ENCODE peak calls at places on chromosome 5, in eight cellular contexts. B, Y, K, T, A, D, O and L are unnamed samples.

GRCh38 chr5:92527311-92528078 is 1053.5 kb downstream of the NR2F1-AS1 start:
- DNase-seq in Y (no peak), B (no peak), D (no peak), A (no peak), T (no peak), O (no peak), K (no peak), L (no peak)

GRCh38 chr5:34895641-34896419 is 19.5 kb downstream of the RAD1 start:
- DNase-seq in B (no peak), O (no peak), K (no peak), A (no peak), Y (no peak), D (no peak), T (no peak), L (no peak)

GRCh38 chr5:115460476-115460875 is 84.1 kb downstream of the FEM1C start:
- DNase-seq in B (no peak), T (no peak), A (no peak), K (no peak), D (no peak), O (no peak), Y (no peak), L (no peak)

GRCh38 chr5:154446183-154447073 is 631 bp downstream of the SAP30L start:
- DNase-seq in Y (peak), O (peak), D (peak), K (no peak), A (no peak), T (peak), B (peak), L (peak)

GRCh38 chr5:177529247-177529901 is 12.6 kb upstream of the DDX41 start:
- DNase-seq in B (no peak), K (no peak), Y (no peak), O (no peak), T (no peak), A (no peak), D (no peak), L (no peak)

GRCh38 chr5:158899792-158900191 is 199.9 kb downstream of the EBF1 start:
- DNase-seq in K (no peak), O (no peak), D (no peak), A (no peak), Y (no peak), B (no peak), T (no peak), L (no peak)

GRCh38 chr5:132644177-132644576 is 13.8 kb upstream of the IL13 start:
- DNase-seq in T (no peak), Y (no peak), O (no peak), B (no peak), K (no peak), A (no peak), D (no peak), L (no peak)

GRCh38 chr5:88438006-88438405 is 169.4 kb upstream of the TMEM161B start:
- DNase-seq in O (no peak), T (no peak), A (no peak), B (no peak), K (no peak), Y (no peak), D (no peak), L (no peak)

GRCh38 chr5:147188200-147189108 is 46.4 kb upstream of the STK32A start:
- DNase-seq in B (no peak), O (peak), D (peak), K (no peak), A (peak), Y (peak), T (no peak), L (peak)

GRCh38 chr5:82384025-82384750 is 106.0 kb upstream of the RPS23 start:
- DNase-seq in A (no peak), D (no peak), T (no peak), K (no peak), O (no peak), B (no peak), Y (no peak), L (no peak)

GRCh38 chr5:87599778-87600177 is 187.0 kb upstream of the CCNH start:
- DNase-seq in Y (no peak), B (no peak), A (no peak), D (no peak), K (no peak), O (no peak), T (no peak), L (no peak)

GRCh38 chr5:32276173-32276853 is 36.4 kb downstream of the MTMR12 start:
- DNase-seq in T (no peak), O (no peak), B (no peak), K (no peak), A (no peak), D (no peak), Y (peak), L (no peak)

GRCh38 chr5:142618125-142618524 is 67.8 kb downstream of the FGF1 start:
- DNase-seq in T (no peak), K (no peak), Y (no peak), O (no peak), B (no peak), D (no peak), A (no peak), L (no peak)

GRCh38 chr5:148834689-148835088 is 8.3 kb downstream of the ADRB2 start:
- DNase-seq in D (no peak), O (no peak), K (no peak), A (no peak), B (no peak), Y (no peak), T (no peak), L (no peak)

GRCh38 chr5:157549954-157550549 is 25.5 kb downstream of the ADAM19 start:
- DNase-seq in D (no peak), T (no peak), Y (no peak), K (no peak), O (no peak), B (no peak), A (no peak), L (no peak)

GRCh38 chr5:9903806-9904205 is 273.7 kb upstream of the TAS2R1 start:
- DNase-seq in B (no peak), D (no peak), O (no peak), A (peak), T (no peak), K (no peak), Y (no peak), L (no peak)

GRCh38 chr5:119398713-119399492 is 43.1 kb downstream of the TNFAIP8 start:
- DNase-seq in A (no peak), B (no peak), K (no peak), D (no peak), T (no peak), Y (peak), O (no peak), L (no peak)

GRCh38 chr5:44660251-44660650 is 148.5 kb upstream of the MRPS30 start:
- DNase-seq in K (no peak), D (no peak), B (no peak), Y (no peak), T (no peak), A (no peak), O (no peak), L (no peak)

GRCh38 chr5:114018178-114018577 is 343.7 kb upstream of the KCNN2 start:
- DNase-seq in A (no peak), Y (peak), O (no peak), D (no peak), T (no peak), K (no peak), B (no peak), L (no peak)

GRCh38 chr5:92917044-92917443 is 664.0 kb downstream of the NR2F1-AS1 start:
- DNase-seq in O (no peak), A (no peak), K (no peak), T (no peak), D (no peak), Y (no peak), B (no peak), L (no peak)

GRCh38 chr5:53397845-53398244 is 82.6 kb upstream of the FST start:
- DNase-seq in K (no peak), A (no peak), O (no peak), D (no peak), Y (no peak), B (no peak), T (no peak), L (no peak)

GRCh38 chr5:173751266-173751600 is 134.8 kb upstream of the BOD1 start:
- DNase-seq in D (no peak), K (no peak), Y (no peak), O (no peak), B (no peak), A (no peak), T (no peak), L (no peak)

GRCh38 chr5:139961435-139962157 is 81.5 kb downstream of the NRG2 start:
- DNase-seq in Y (no peak), O (no peak), K (no peak), T (peak), D (no peak), B (no peak), A (no peak), L (no peak)

GRCh38 chr5:9483251-9483650 is 62.6 kb downstream of the SEMA5A start:
- DNase-seq in O (no peak), B (no peak), Y (no peak), D (no peak), T (no peak), A (no peak), K (no peak), L (no peak)

GRCh38 chr5:137320056-137321045 is 178.8 kb downstream of the SPOCK1 start:
- DNase-seq in K (no peak), A (peak), Y (peak), B (no peak), D (no peak), O (peak), T (peak), L (no peak)

GRCh38 chr5:87229780-87230179 is 37.9 kb upstream of the RASA1 start:
- DNase-seq in A (no peak), K (no peak), D (no peak), O (no peak), Y (no peak), T (no peak), B (no peak), L (no peak)

GRCh38 chr5:31962928-31963327 is 211.2 kb downstream of the GOLPH3 start:
- DNase-seq in D (no peak), T (no peak), O (no peak), K (no peak), B (no peak), A (no peak), Y (no peak), L (no peak)

GRCh38 chr5:66232701-66233100 is 88.6 kb downstream of the SREK1 start:
- DNase-seq in O (no peak), T (no peak), D (no peak), Y (peak), K (no peak), A (no peak), B (no peak), L (no peak)

GRCh38 chr5:107809201-107810034 is 138.7 kb upstream of the EFNA5 start:
- DNase-seq in D (no peak), B (no peak), O (no peak), K (no peak), T (no peak), Y (no peak), A (no peak), L (no peak)

GRCh38 chr5:174693697-174694400 is 30.5 kb upstream of the MSX2 start:
- DNase-seq in A (no peak), O (no peak), Y (no peak), K (no peak), D (no peak), B (no peak), T (no peak), L (no peak)

GRCh38 chr5:130282044-130282443 is 377.8 kb downstream of the CHSY3 start:
- DNase-seq in Y (no peak), K (no peak), A (no peak), T (no peak), O (no peak), B (no peak), D (no peak), L (no peak)

GRCh38 chr5:110880413-110880812 is 141.6 kb downstream of the SLC25A46 start:
- DNase-seq in O (no peak), A (no peak), D (no peak), Y (no peak), K (no peak), B (no peak), T (no peak), L (no peak)

GRCh38 chr5:154440540-154440939 is 5.3 kb upstream of the SAP30L start:
- DNase-seq in B (no peak), T (no peak), D (no peak), K (no peak), Y (no peak), O (no peak), A (no peak), L (no peak)

GRCh38 chr5:173629628-173630027 is 13.2 kb upstream of the BOD1 start:
- DNase-seq in K (no peak), T (peak), A (no peak), D (no peak), B (no peak), Y (peak), O (peak), L (no peak)